ENCODE peak calls at places on chromosomes 12 and 14, in four cellular contexts. One of them, this sample, is unnamed.
A peak's percentile ranks its signal among the peaks of the same experiment; 100 is the strongest.

GRCh38 chr14:69624131-69624530 is 12.7 kb downstream of the SUSD6 start:
- DNase-seq in H1: no peak
- DNase-seq in IMR-90: no peak
- DNase-seq in neuronal stem cell: no peak
- DNase-seq in this sample: no peak

GRCh38 chr14:105215602-105216001 is 32.7 kb upstream of the BTBD6 start:
- DNase-seq in H1: no peak
- DNase-seq in IMR-90: no peak
- DNase-seq in neuronal stem cell: no peak
- DNase-seq in this sample: no peak

GRCh38 chr12:128797119-128798118 is 26.3 kb downstream of the SLC15A4 start:
- DNase-seq in H1: no peak
- DNase-seq in IMR-90: peak; percentile 63
- DNase-seq in neuronal stem cell: no peak
- DNase-seq in this sample: no peak

GRCh38 chr14:99235578-99235977 is 36.4 kb downstream of the BCL11B start:
- DNase-seq in H1: no peak
- DNase-seq in IMR-90: no peak
- DNase-seq in neuronal stem cell: no peak
- DNase-seq in this sample: no peak

GRCh38 chr14:105294142-105294597 is 6.6 kb downstream of the BRF1 start:
- DNase-seq in H1: no peak
- DNase-seq in IMR-90: peak; percentile 50
- DNase-seq in neuronal stem cell: no peak
- DNase-seq in this sample: no peak

GRCh38 chr14:99203801-99204200 is 68.2 kb downstream of the BCL11B start:
- DNase-seq in H1: no peak
- DNase-seq in IMR-90: no peak
- DNase-seq in neuronal stem cell: no peak
- DNase-seq in this sample: no peak

GRCh38 chr12:92059976-92060375 is 85.7 kb downstream of the BTG1 start:
- DNase-seq in H1: no peak
- DNase-seq in IMR-90: peak; percentile 82
- DNase-seq in neuronal stem cell: no peak
- DNase-seq in this sample: no peak

GRCh38 chr12:112184056-112184887 is 58.9 kb downstream of the TRAFD1 start:
- DNase-seq in H1: no peak
- DNase-seq in IMR-90: no peak
- DNase-seq in neuronal stem cell: no peak
- DNase-seq in this sample: no peak

GRCh38 chr12:92762773-92763172 is 60.0 kb downstream of the PLEKHG7 start:
- DNase-seq in H1: no peak
- DNase-seq in IMR-90: no peak
- DNase-seq in neuronal stem cell: no peak
- DNase-seq in this sample: no peak

GRCh38 chr12:11879306-11879705 is 191.4 kb upstream of the BCL2L14 start:
- DNase-seq in H1: no peak
- DNase-seq in IMR-90: peak; percentile 69
- DNase-seq in neuronal stem cell: no peak
- DNase-seq in this sample: no peak

GRCh38 chr12:75994069-75994740 is 37.4 kb downstream of the PHLDA1 start:
- DNase-seq in H1: no peak
- DNase-seq in IMR-90: no peak
- DNase-seq in neuronal stem cell: no peak
- DNase-seq in this sample: no peak

GRCh38 chr12:124673881-124674617 is 106.6 kb upstream of the NCOR2 start:
- DNase-seq in H1: no peak
- DNase-seq in IMR-90: no peak
- DNase-seq in neuronal stem cell: no peak
- DNase-seq in this sample: peak; percentile 84

GRCh38 chr14:86646688-86647687 is 1117.0 kb downstream of the FLRT2 start:
- DNase-seq in H1: no peak
- DNase-seq in IMR-90: peak; percentile 70
- DNase-seq in neuronal stem cell: no peak
- DNase-seq in this sample: peak; percentile 1

GRCh38 chr14:97185186-97185585 is 388.0 kb downstream of the VRK1 start:
- DNase-seq in H1: peak; percentile 51
- DNase-seq in IMR-90: no peak
- DNase-seq in neuronal stem cell: peak; percentile 5
- DNase-seq in this sample: no peak

GRCh38 chr14:68792022-68792829 is 641 bp downstream of the ZFP36L1 start:
- DNase-seq in H1: no peak
- DNase-seq in IMR-90: no peak
- DNase-seq in neuronal stem cell: no peak
- DNase-seq in this sample: peak; percentile 39

GRCh38 chr12:31736472-31736871 is 7.7 kb upstream of the AMN1 start:
- DNase-seq in H1: no peak
- DNase-seq in IMR-90: peak; percentile 89
- DNase-seq in neuronal stem cell: no peak
- DNase-seq in this sample: peak; percentile 81

GRCh38 chr14:33163109-33163508 is 224.4 kb downstream of the NPAS3 start:
- DNase-seq in H1: no peak
- DNase-seq in IMR-90: no peak
- DNase-seq in neuronal stem cell: no peak
- DNase-seq in this sample: no peak

GRCh38 chr12:54201001-54201794 is 12.4 kb upstream of the SMUG1 start:
- DNase-seq in H1: peak; percentile 90
- DNase-seq in IMR-90: peak; percentile 65
- DNase-seq in neuronal stem cell: peak; percentile 73
- DNase-seq in this sample: peak; percentile 79

GRCh38 chr14:84421611-84422010 is 1108.3 kb upstream of the FLRT2 start:
- DNase-seq in H1: no peak
- DNase-seq in IMR-90: no peak
- DNase-seq in neuronal stem cell: no peak
- DNase-seq in this sample: no peak

GRCh38 chr12:65867428-65867827 is 43.1 kb downstream of the HMGA2 start:
- DNase-seq in H1: no peak
- DNase-seq in IMR-90: peak; percentile 90
- DNase-seq in neuronal stem cell: no peak
- DNase-seq in this sample: no peak

DNA sequence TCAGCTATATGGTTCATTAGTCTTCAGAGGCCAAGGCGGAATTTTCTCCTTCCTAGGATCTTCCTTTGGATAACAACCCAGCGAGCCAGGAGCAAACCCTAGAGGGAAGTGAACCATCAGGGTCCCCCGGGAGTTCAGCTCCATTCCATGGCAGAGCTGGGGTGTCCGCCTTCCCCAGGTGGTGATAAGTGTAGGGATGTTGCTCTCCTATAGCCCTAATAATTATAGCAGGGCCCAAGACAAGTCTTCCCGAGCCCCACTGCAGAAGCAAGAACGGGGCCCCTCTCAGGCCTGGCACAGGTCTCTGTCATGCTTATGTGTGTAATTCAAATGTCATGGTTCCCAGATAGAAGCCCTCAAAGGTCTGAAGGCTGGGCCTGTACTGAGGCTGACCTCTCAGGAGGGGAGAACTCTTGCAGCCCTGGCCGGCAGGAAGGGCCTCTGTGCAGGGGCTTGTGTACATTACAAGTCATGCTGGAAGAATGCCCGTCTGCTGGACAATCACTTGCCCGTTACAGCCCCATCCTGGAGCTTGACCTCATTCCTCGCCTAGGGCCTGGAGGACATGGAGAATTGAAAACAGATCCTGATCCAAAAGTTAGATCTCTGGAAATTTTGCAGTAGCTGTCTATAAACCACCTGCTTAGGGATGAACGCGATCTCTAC is 17.3 kb downstream of the LRTM2 start:
- DNase-seq in H1: no peak
- DNase-seq in IMR-90: peak; percentile 57
- DNase-seq in neuronal stem cell: no peak
- DNase-seq in this sample: no peak
- H3K4me1 ChIP-seq in H1: peaks cover 2% of the 10 kb centered on the region
- H3K4me1 ChIP-seq in IMR-90: no peaks in the 10 kb centered on the region
- H3K4me1 ChIP-seq in neuronal stem cell: peaks cover 39% of the 10 kb centered on the region
- H3K4me1 ChIP-seq in this sample: peaks cover 4% of the 10 kb centered on the region

GRCh38 chr12:69916541-69917270 is 91.7 kb downstream of the MYRFL start:
- DNase-seq in H1: no peak
- DNase-seq in IMR-90: no peak
- DNase-seq in neuronal stem cell: no peak
- DNase-seq in this sample: no peak
- H3K18ac ChIP-seq in H1: no peak overlapping the region
- H3K18ac ChIP-seq in IMR-90: no peak overlapping the region
- H3K18ac ChIP-seq in neuronal stem cell: no peak overlapping the region
- H3K18ac ChIP-seq in this sample: no peak overlapping the region

GRCh38 chr12:120497524-120498150 is 1.7 kb downstream of the DYNLL1 start:
- DNase-seq in H1: no peak
- DNase-seq in IMR-90: peak; percentile 41
- DNase-seq in neuronal stem cell: no peak
- DNase-seq in this sample: peak; percentile 26
- H3K4me1 ChIP-seq in H1: peaks cover 6% of the 10 kb centered on the region
- H3K4me1 ChIP-seq in IMR-90: peaks cover 1% of the 10 kb centered on the region
- H3K4me1 ChIP-seq in neuronal stem cell: peaks cover 10% of the 10 kb centered on the region
- H3K4me1 ChIP-seq in this sample: peaks cover 2% of the 10 kb centered on the region

DNA sequence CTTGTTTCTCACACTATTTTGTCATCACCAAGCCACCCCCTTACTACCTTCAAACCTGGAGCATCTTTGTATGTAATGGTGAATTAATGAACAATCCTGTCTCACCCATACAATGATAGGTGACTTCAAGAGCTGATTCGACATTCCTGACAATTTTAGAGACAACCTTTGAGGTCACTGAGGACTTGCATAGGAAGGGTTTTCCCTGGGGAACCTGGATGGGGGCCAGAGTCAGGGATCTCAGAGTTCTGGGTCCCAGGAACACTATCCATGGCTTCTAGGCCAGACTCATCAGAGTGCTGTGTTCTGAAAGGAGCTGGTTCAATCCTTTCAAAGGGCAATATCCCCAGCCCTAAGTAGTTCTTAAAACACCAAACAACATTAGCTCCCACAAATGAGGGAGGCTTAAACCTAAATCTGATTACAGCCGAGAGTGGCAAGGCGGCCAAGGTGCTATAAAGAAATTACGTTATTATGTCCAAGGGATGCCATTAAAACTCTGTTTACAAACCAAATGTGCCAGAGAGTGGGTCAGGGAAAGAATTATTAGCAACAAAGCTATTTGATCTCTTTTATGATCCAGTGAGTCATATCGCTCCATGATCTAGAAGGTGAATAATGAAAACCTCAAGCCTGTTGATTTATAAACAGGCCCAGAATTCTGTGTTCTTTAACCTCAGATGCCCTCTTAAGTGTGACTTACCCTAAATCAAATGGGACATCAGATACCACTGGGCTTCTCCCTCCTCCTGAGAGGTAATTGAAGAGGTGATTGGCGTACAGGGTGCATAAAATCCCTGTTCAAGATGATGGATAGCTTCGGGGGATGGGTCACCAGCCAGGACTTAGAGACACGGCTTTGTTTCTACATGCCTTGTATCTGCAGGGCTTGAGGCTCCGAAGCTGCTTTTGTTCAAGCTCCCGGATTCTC is 230.2 kb upstream of the TBX3 start:
- DNase-seq in H1: no peak
- DNase-seq in IMR-90: peak; percentile 65
- DNase-seq in neuronal stem cell: peak; percentile 3
- DNase-seq in this sample: no peak
- H3K18ac ChIP-seq in H1: no peak overlapping the region
- H3K18ac ChIP-seq in IMR-90: peak overlapping the region; percentile 54
- H3K18ac ChIP-seq in neuronal stem cell: no peak overlapping the region
- H3K18ac ChIP-seq in this sample: peak overlapping the region; percentile 40

GRCh38 chr12:51913071-51914033 is 6.0 kb downstream of the ACVRL1 start:
- DNase-seq in H1: peak; percentile 81
- DNase-seq in IMR-90: no peak
- DNase-seq in neuronal stem cell: no peak
- DNase-seq in this sample: no peak

GRCh38 chr12:51911788-51912711 is 4.7 kb downstream of the ACVRL1 start:
- DNase-seq in H1: no peak
- DNase-seq in IMR-90: peak; percentile 50
- DNase-seq in neuronal stem cell: no peak
- DNase-seq in this sample: peak; percentile 21

GRCh38 chr12:51915003-51915625 is 7.8 kb downstream of the ACVRL1 start:
- DNase-seq in H1: no peak
- DNase-seq in IMR-90: no peak
- DNase-seq in neuronal stem cell: no peak
- DNase-seq in this sample: no peak

GRCh38 chr12:51915951-51916350 is 8.6 kb downstream of the ACVRL1 start:
- DNase-seq in H1: no peak
- DNase-seq in IMR-90: no peak
- DNase-seq in neuronal stem cell: no peak
- DNase-seq in this sample: no peak

DNA sequence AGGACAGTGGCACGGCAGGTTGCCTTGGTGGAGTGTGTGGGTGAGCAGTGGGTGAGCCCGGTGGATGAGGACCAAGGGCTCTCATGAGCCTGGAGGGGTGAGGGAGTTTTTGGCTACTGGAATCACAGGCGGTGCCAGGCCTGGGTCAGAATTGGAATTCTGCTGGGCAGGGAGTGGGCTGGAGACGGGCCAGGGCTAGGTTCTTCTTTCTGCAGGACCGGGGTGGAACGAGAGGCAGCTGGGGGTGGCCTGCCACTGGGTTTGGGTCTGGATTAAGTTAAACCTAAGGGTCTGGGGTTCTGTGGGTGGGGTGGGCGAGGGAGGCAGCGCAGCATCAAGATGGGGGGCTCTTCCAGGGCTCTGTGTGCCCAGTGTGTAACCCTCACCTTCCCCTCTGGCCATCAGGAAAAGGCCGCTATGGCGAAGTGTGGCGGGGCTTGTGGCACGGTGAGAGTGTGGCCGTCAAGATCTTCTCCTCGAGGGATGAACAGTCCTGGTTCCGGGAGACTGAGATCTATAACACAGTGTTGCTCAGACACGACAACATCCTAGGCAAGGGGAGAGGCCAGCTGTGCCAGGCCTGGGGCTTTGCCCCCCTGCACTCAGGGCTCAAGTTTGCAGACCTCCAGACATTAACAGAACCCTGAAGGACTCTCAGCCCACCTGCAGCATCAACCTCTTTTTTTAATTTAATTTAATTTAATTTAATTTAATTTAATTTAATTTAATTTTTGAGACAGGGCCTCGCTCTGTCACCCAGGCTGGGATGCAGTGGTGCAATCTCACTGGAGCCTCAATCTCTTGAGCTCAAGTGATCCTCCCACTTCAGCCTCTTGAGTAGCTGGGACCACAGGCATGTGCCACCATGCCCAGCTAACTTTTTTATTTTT is 7.0 kb downstream of the ACVRL1 start:
- DNase-seq in H1: no peak
- DNase-seq in IMR-90: no peak
- DNase-seq in neuronal stem cell: no peak
- DNase-seq in this sample: no peak
- H3K4me1 ChIP-seq in H1: peaks cover 2% of the 10 kb centered on the region
- H3K4me1 ChIP-seq in IMR-90: peaks cover 41% of the 10 kb centered on the region
- H3K4me1 ChIP-seq in neuronal stem cell: peaks cover 29% of the 10 kb centered on the region
- H3K4me1 ChIP-seq in this sample: no peaks in the 10 kb centered on the region

This sample was measured in trophoblast cell.